ENCODE peak calls at places on chromosomes 3 and 15, in five cellular contexts. G is cardiac fibroblast, I is B cell, V is endothelial cell, K is RWPE1. B is an unnamed sample.
A peak's percentile ranks its signal among the peaks of the same experiment; 100 is the strongest.

GRCh38 chr3:195129644-195130492 is 141.1 kb downstream of the XXYLT1 start:
- DNase-seq in G (peak; percentile 76), I (peak; percentile 84), V (no peak), K (no peak), B (peak; percentile 63)

GRCh38 chr3:102129774-102130608 is 280.7 kb downstream of the NFKBIZ start:
- DNase-seq in G (peak; percentile 90), I (no peak), V (no peak), K (peak; percentile 53), B (peak; percentile 92)

GRCh38 chr15:65550681-65551098 is 20.4 kb downstream of the HACD3 start:
- DNase-seq in G (peak; percentile 18), I (no peak), V (no peak), K (no peak), B (peak; percentile 87)

GRCh38 chr3:193869221-193870201 is 266.4 kb upstream of the HES1 start:
- DNase-seq in G (peak; percentile 85), I (no peak), V (peak; percentile 44), K (peak; percentile 86), B (peak; percentile 87)

GRCh38 chr15:48090666-48091065 is 30.1 kb upstream of the SLC24A5 start:
- DNase-seq in G (no peak), I (no peak), V (no peak), K (no peak), B (no peak)

GRCh38 chr15:29774900-29775299 is 47.4 kb downstream of the TJP1 start:
- DNase-seq in G (peak; percentile 92), I (no peak), V (no peak), K (peak; percentile 63), B (peak; percentile 83)

GRCh38 chr3:32419766-32420137 is 28.1 kb downstream of the CMTM7 start:
- DNase-seq in G (no peak), I (no peak), V (no peak), K (no peak), B (no peak)

GRCh38 chr3:113167929-113168771 is 43.2 kb upstream of the BOC start:
- DNase-seq in G (no peak), I (no peak), V (no peak), K (no peak), B (no peak)

GRCh38 chr3:120487079-120487693 is 36.4 kb upstream of the FSTL1 start:
- DNase-seq in G (peak; percentile 69), I (no peak), V (no peak), K (no peak), B (peak; percentile 54)

GRCh38 chr15:40768492-40769309 is 1.1 kb upstream of the C15orf62 start:
- DNase-seq in G (no peak), I (no peak), V (no peak), K (no peak), B (no peak)

GRCh38 chr15:75508741-75509532 is 57.4 kb upstream of the SIN3A start:
- DNase-seq in G (peak; percentile 71), I (no peak), V (peak; percentile 6), K (peak; percentile 19), B (peak; percentile 87)

GRCh38 chr3:121462565-121462964 is 83.2 kb downstream of the POLQ start:
- DNase-seq in G (no peak), I (no peak), V (no peak), K (no peak), B (no peak)

GRCh38 chr15:80419546-80419945 is 15.4 kb downstream of the ARNT2 start:
- DNase-seq in G (no peak), I (no peak), V (no peak), K (no peak), B (peak; percentile 61)

GRCh38 chr3:87167634-87168456 is 59.3 kb upstream of the CHMP2B start:
- DNase-seq in G (peak; percentile 80), I (no peak), V (peak; percentile 41), K (peak; percentile 2), B (peak; percentile 80)

GRCh38 chr3:44284949-44285348 is 43.3 kb downstream of the TOPAZ1 start:
- DNase-seq in G (no peak), I (no peak), V (no peak), K (no peak), B (no peak)

GRCh38 chr15:97301166-97301565 is 659.3 kb upstream of the ARRDC4 start:
- DNase-seq in G (no peak), I (no peak), V (no peak), K (no peak), B (no peak)

GRCh38 chr3:161496508-161496907 is at the start of gene OTOL1:
- DNase-seq in G (no peak), I (no peak), V (no peak), K (no peak), B (no peak)

GRCh38 chr3:161498259-161498921 is 1.8 kb downstream of the OTOL1 start:
- DNase-seq in G (no peak), I (no peak), V (no peak), K (no peak), B (no peak)

GRCh38 chr3:161503271-161503670 is 6.7 kb downstream of the OTOL1 start:
- DNase-seq in G (no peak), I (no peak), V (no peak), K (no peak), B (no peak)

GRCh38 chr3:161500057-161500836 is 3.6 kb downstream of the OTOL1 start:
- DNase-seq in G (peak; percentile 3), I (no peak), V (no peak), K (peak; percentile 17), B (no peak)
- TF ChIP-seq CTCF in G (no peak), I (no peak), V (no peak), K (no peak), B (no peak)

GRCh38 chr15:39482467-39482866 is 98.4 kb upstream of the THBS1 start:
- DNase-seq in G (no peak), I (no peak), V (no peak), K (no peak), B (no peak)
- TF ChIP-seq CTCF in G (no peak), I (no peak), V (no peak), K (no peak), B (no peak)

GRCh38 chr3:56064684-56065083 is 403.6 kb downstream of the ERC2 start:
- DNase-seq in G (peak; percentile 28), I (no peak), V (no peak), K (no peak), B (no peak)
- TF ChIP-seq CTCF in G (no peak), I (no peak), V (no peak), K (no peak), B (no peak)

GRCh38 chr3:24583004-24583403 is 88.4 kb upstream of the THRB start:
- DNase-seq in G (peak; percentile 46), I (no peak), V (no peak), K (no peak), B (peak; percentile 52)
- TF ChIP-seq CTCF in G (peak; percentile 31), I (peak; percentile 19), V (no peak), K (no peak), B (peak; percentile 65)

DNA sequence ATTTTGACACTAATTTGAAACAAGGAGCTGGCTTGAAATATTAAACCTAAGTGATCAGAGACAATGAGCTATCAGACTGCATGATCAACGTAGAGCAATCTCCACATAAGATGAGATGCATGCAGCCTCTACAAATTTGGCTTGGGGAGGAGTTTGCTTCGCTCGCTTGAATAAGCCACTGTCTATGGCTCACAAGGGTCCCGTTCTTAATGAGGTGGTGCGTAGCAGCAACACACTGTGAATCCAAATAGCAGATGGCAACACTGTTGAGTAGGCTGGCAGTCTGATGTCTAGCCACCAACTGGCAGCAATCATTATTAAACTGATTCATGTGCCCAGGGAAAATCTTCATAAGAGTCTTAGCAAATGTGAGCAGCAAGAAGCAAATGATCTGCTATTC is 125.4 kb upstream of the CCDC54 start:
- DNase-seq in G (no peak), I (no peak), V (no peak), K (no peak), B (no peak)
- TF ChIP-seq CTCF in G (no peak), I (no peak), V (no peak), K (no peak), B (no peak)

GRCh38 chr15:79218588-79219200 is 63.8 kb upstream of the ANKRD34C start:
- DNase-seq in G (peak; percentile 53), I (no peak), V (no peak), K (peak; percentile 36), B (peak; percentile 38)
- TF ChIP-seq CTCF in G (peak; percentile 55), I (no peak), V (peak; percentile 67), K (peak; percentile 33), B (peak; percentile 59)

GRCh38 chr3:192128060-192128459 is 599.3 kb downstream of the FGF12 start:
- DNase-seq in G (no peak), I (no peak), V (no peak), K (no peak), B (no peak)

GRCh38 chr3:192130534-192131132 is 596.7 kb downstream of the FGF12 start:
- DNase-seq in G (peak; percentile 60), I (peak; percentile 44), V (peak; percentile 57), K (peak; percentile 36), B (peak; percentile 53)

GRCh38 chr3:192129586-192129985 is 597.8 kb downstream of the FGF12 start:
- DNase-seq in G (no peak), I (no peak), V (no peak), K (no peak), B (no peak)

GRCh38 chr3:192133271-192133670 is 594.1 kb downstream of the FGF12 start:
- DNase-seq in G (peak; percentile 19), I (no peak), V (no peak), K (no peak), B (no peak)

DNA sequence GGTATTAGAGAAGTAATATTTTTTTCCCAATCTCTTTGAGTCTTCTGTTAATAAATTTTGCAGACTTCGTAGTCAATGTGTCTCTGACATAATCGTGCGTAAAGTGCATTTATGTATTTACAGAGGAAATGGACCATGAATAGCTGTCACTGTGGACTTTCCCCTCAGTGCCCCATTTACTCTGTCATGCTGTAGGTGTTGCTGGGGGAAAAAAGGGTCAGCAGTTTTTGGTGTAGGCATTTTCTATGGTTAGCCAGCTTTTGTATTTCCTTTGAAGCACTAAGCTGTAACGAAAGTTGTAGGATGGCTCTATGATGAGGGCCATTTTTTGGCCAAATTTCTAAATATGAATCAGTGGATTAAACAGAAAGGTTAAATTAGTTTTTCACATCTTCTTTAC is 598.4 kb downstream of the FGF12 start:
- DNase-seq in G (no peak), I (no peak), V (no peak), K (no peak), B (no peak)
- TF ChIP-seq CTCF in G (no peak), I (no peak), V (no peak), K (no peak), B (no peak)